ENCODE peak calls at places on chromosomes 1 and 21, in six cellular contexts. One of them, this sample, is unnamed.

GRCh38 chr1:240462766-240463410 is 149.1 kb downstream of the GREM2 start:
- DNase-seq in Calu3: no peak
- DNase-seq in activated effector memory CD4-positive, alpha-beta T cell treated with anti-CD3 and anti-CD28 coated beads, Interleukin-2, amount 50 U/mL, for 16 hours: no peak
- DNase-seq in stimulated activated CD4-positive, alpha-beta T cell treated with anti-CD3 and anti-CD28 coated beads, Interleukin-1b, Interleukin-23, amount 100 ng/mL, for 24 hours: no peak
- DNase-seq in psoas muscle: no peak
- DNase-seq in RKO: no peak
- DNase-seq in this sample: no peak

GRCh38 chr1:171222961-171223360 is 25.3 kb upstream of the FMO1 start:
- DNase-seq in Calu3: no peak
- DNase-seq in activated effector memory CD4-positive, alpha-beta T cell treated with anti-CD3 and anti-CD28 coated beads, Interleukin-2, amount 50 U/mL, for 16 hours: no peak
- DNase-seq in stimulated activated CD4-positive, alpha-beta T cell treated with anti-CD3 and anti-CD28 coated beads, Interleukin-1b, Interleukin-23, amount 100 ng/mL, for 24 hours: no peak
- DNase-seq in psoas muscle: no peak
- DNase-seq in RKO: no peak
- DNase-seq in this sample: no peak

GRCh38 chr1:108100148-108100547 is 100.0 kb downstream of the SLC25A24 start:
- DNase-seq in Calu3: no peak
- DNase-seq in activated effector memory CD4-positive, alpha-beta T cell treated with anti-CD3 and anti-CD28 coated beads, Interleukin-2, amount 50 U/mL, for 16 hours: no peak
- DNase-seq in stimulated activated CD4-positive, alpha-beta T cell treated with anti-CD3 and anti-CD28 coated beads, Interleukin-1b, Interleukin-23, amount 100 ng/mL, for 24 hours: no peak
- DNase-seq in psoas muscle: no peak
- DNase-seq in RKO: no peak
- DNase-seq in this sample: no peak

GRCh38 chr1:223525957-223526356 is 132.7 kb downstream of the CCDC185 start:
- DNase-seq in Calu3: no peak
- DNase-seq in activated effector memory CD4-positive, alpha-beta T cell treated with anti-CD3 and anti-CD28 coated beads, Interleukin-2, amount 50 U/mL, for 16 hours: no peak
- DNase-seq in stimulated activated CD4-positive, alpha-beta T cell treated with anti-CD3 and anti-CD28 coated beads, Interleukin-1b, Interleukin-23, amount 100 ng/mL, for 24 hours: no peak
- DNase-seq in psoas muscle: no peak
- DNase-seq in RKO: no peak
- DNase-seq in this sample: no peak

GRCh38 chr21:46183910-46184624 is at the start of gene SPATC1L:
- DNase-seq in Calu3: no peak
- DNase-seq in activated effector memory CD4-positive, alpha-beta T cell treated with anti-CD3 and anti-CD28 coated beads, Interleukin-2, amount 50 U/mL, for 16 hours: peak; percentile 83
- DNase-seq in stimulated activated CD4-positive, alpha-beta T cell treated with anti-CD3 and anti-CD28 coated beads, Interleukin-1b, Interleukin-23, amount 100 ng/mL, for 24 hours: no peak
- DNase-seq in psoas muscle: peak; percentile 75
- DNase-seq in RKO: no peak
- DNase-seq in this sample: no peak

GRCh38 chr1:34190692-34191091 is 14.0 kb downstream of the C1orf94 start:
- DNase-seq in Calu3: no peak
- DNase-seq in activated effector memory CD4-positive, alpha-beta T cell treated with anti-CD3 and anti-CD28 coated beads, Interleukin-2, amount 50 U/mL, for 16 hours: no peak
- DNase-seq in stimulated activated CD4-positive, alpha-beta T cell treated with anti-CD3 and anti-CD28 coated beads, Interleukin-1b, Interleukin-23, amount 100 ng/mL, for 24 hours: no peak
- DNase-seq in psoas muscle: no peak
- DNase-seq in RKO: peak; percentile 25
- DNase-seq in this sample: no peak

GRCh38 chr1:91714867-91715381 is 171.0 kb downstream of the TGFBR3 start:
- DNase-seq in Calu3: no peak
- DNase-seq in activated effector memory CD4-positive, alpha-beta T cell treated with anti-CD3 and anti-CD28 coated beads, Interleukin-2, amount 50 U/mL, for 16 hours: no peak
- DNase-seq in stimulated activated CD4-positive, alpha-beta T cell treated with anti-CD3 and anti-CD28 coated beads, Interleukin-1b, Interleukin-23, amount 100 ng/mL, for 24 hours: no peak
- DNase-seq in psoas muscle: no peak
- DNase-seq in RKO: no peak
- DNase-seq in this sample: no peak

GRCh38 chr1:109989656-109990653 is 5.4 kb downstream of the AHCYL1 start:
- DNase-seq in Calu3: no peak
- DNase-seq in activated effector memory CD4-positive, alpha-beta T cell treated with anti-CD3 and anti-CD28 coated beads, Interleukin-2, amount 50 U/mL, for 16 hours: no peak
- DNase-seq in stimulated activated CD4-positive, alpha-beta T cell treated with anti-CD3 and anti-CD28 coated beads, Interleukin-1b, Interleukin-23, amount 100 ng/mL, for 24 hours: no peak
- DNase-seq in psoas muscle: no peak
- DNase-seq in RKO: no peak
- DNase-seq in this sample: no peak

GRCh38 chr1:17027403-17027802 is 15.7 kb upstream of the ATP13A2 start:
- DNase-seq in Calu3: no peak
- DNase-seq in activated effector memory CD4-positive, alpha-beta T cell treated with anti-CD3 and anti-CD28 coated beads, Interleukin-2, amount 50 U/mL, for 16 hours: no peak
- DNase-seq in stimulated activated CD4-positive, alpha-beta T cell treated with anti-CD3 and anti-CD28 coated beads, Interleukin-1b, Interleukin-23, amount 100 ng/mL, for 24 hours: no peak
- DNase-seq in psoas muscle: no peak
- DNase-seq in RKO: no peak
- DNase-seq in this sample: no peak

GRCh38 chr1:37476460-37477197 is 2.2 kb downstream of the ZC3H12A start:
- DNase-seq in Calu3: peak; percentile 62
- DNase-seq in activated effector memory CD4-positive, alpha-beta T cell treated with anti-CD3 and anti-CD28 coated beads, Interleukin-2, amount 50 U/mL, for 16 hours: peak; percentile 67
- DNase-seq in stimulated activated CD4-positive, alpha-beta T cell treated with anti-CD3 and anti-CD28 coated beads, Interleukin-1b, Interleukin-23, amount 100 ng/mL, for 24 hours: no peak
- DNase-seq in psoas muscle: peak; percentile 88
- DNase-seq in RKO: peak; percentile 87
- DNase-seq in this sample: peak; percentile 54

This sample was measured in retinal pigment epithelial cell.